ENCODE peak calls at places on chromosome 5, in nine cellular contexts. R is progenitor cell of endocrine pancreas, Q is cardiac muscle cell, V is foreskin fibroblast, I is GM20000, S is ovary, Z is AG09319, A is dorsolateral prefrontal cortex, T is AG09309. L is an unnamed sample.

GRCh38 chr5:35644543-35644942 is 26.9 kb downstream of the SPEF2 start:
- DNase-seq in A (no peak), Q (no peak), V (peak), T (no peak), R (no peak), I (no peak), S (no peak), Z (no peak), L (peak)

GRCh38 chr5:106205916-106206571 is 1464.7 kb downstream of the EFNA5 start:
- DNase-seq in A (no peak), V (no peak), T (no peak), R (no peak), I (no peak), Z (no peak), Q (no peak), S (no peak), L (no peak)

GRCh38 chr5:5767286-5767928 is 344.9 kb downstream of the ICE1 start:
- DNase-seq in A (no peak), S (no peak), R (no peak), Q (no peak), V (no peak), Z (no peak), T (no peak), I (no peak), L (no peak)

GRCh38 chr5:60395712-60396329 is 304.1 kb downstream of the DEPDC1B start:
- DNase-seq in T (no peak), Q (peak), V (no peak), I (no peak), Z (no peak), A (no peak), S (no peak), R (no peak), L (no peak)

GRCh38 chr5:15835514-15835913 is 335.5 kb downstream of the FBXL7 start:
- DNase-seq in I (no peak), T (no peak), Z (no peak), V (peak), Q (no peak), A (no peak), R (no peak), S (no peak), L (peak)

GRCh38 chr5:117943521-117943920 is 1044.8 kb downstream of the DTWD2 start:
- DNase-seq in S (no peak), V (peak), R (no peak), Q (no peak), T (no peak), Z (no peak), A (no peak), I (no peak), L (no peak)

GRCh38 chr5:157290156-157290980 is 24.4 kb downstream of the CYFIP2 start:
- DNase-seq in A (no peak), R (no peak), I (no peak), Z (no peak), Q (peak), V (peak), T (peak), S (no peak), L (peak)

GRCh38 chr5:53019320-53019719 is 30.2 kb downstream of the ITGA2 start:
- DNase-seq in R (no peak), Q (peak), Z (no peak), S (no peak), I (no peak), A (no peak), V (peak), T (no peak), L (peak)

GRCh38 chr5:109823597-109823996 is 133.9 kb downstream of the MAN2A1 start:
- DNase-seq in Q (peak), A (no peak), R (no peak), Z (no peak), S (no peak), V (peak), I (no peak), T (no peak), L (peak)

GRCh38 chr5:146005723-146006122 is 69.3 kb downstream of the SH3RF2 start:
- DNase-seq in V (no peak), S (no peak), Q (no peak), Z (no peak), A (no peak), R (no peak), T (no peak), I (no peak), L (no peak)

GRCh38 chr5:146009020-146009419 is 72.6 kb downstream of the SH3RF2 start:
- DNase-seq in V (no peak), A (no peak), S (no peak), I (no peak), Z (no peak), Q (no peak), R (no peak), T (no peak), L (peak)

GRCh38 chr5:146007973-146008372 is 71.6 kb downstream of the SH3RF2 start:
- DNase-seq in Q (no peak), R (no peak), Z (no peak), T (no peak), I (no peak), V (no peak), A (no peak), S (no peak), L (no peak)

GRCh38 chr5:146006470-146006869 is 70.1 kb downstream of the SH3RF2 start:
- DNase-seq in R (no peak), I (no peak), A (no peak), T (no peak), S (no peak), Z (no peak), V (no peak), Q (no peak), L (no peak)

GRCh38 chr5:146007270-146007669 is 70.9 kb downstream of the SH3RF2 start:
- DNase-seq in T (no peak), I (no peak), Z (no peak), Q (no peak), V (peak), A (no peak), R (no peak), S (no peak), L (peak)
- TF ChIP-seq CTCF in T (no peak), I (no peak), Z (no peak), Q (peak), V (no peak), A (no peak), R (no peak), S (no peak), L (peak)

GRCh38 chr5:177380805-177381126 is 3.5 kb upstream of the SLC34A1 start:
- DNase-seq in T (no peak), Q (no peak), Z (no peak), A (no peak), S (no peak), I (no peak), R (no peak), V (no peak), L (no peak)

GRCh38 chr5:177383181-177383580 is 1.1 kb upstream of the SLC34A1 start:
- DNase-seq in Z (no peak), S (no peak), T (no peak), I (no peak), A (no peak), V (no peak), R (no peak), Q (no peak), L (no peak)

GRCh38 chr5:177384134-177384533 is at the start of gene SLC34A1:
- DNase-seq in Q (no peak), V (no peak), S (no peak), Z (no peak), A (no peak), R (no peak), I (no peak), T (no peak), L (no peak)

GRCh38 chr5:177385720-177386119 is 1.5 kb downstream of the SLC34A1 start:
- DNase-seq in R (no peak), Q (no peak), Z (no peak), V (no peak), I (no peak), T (no peak), S (no peak), A (no peak), L (no peak)

GRCh38 chr5:177382423-177383029 is 1.7 kb upstream of the SLC34A1 start:
- DNase-seq in A (peak), S (peak), V (peak), Z (no peak), T (no peak), I (no peak), Q (peak), R (no peak), L (no peak)
- TF ChIP-seq CTCF in A (no peak), S (no peak), V (peak), Z (peak), T (peak), I (peak), Q (peak), R (peak), L (peak)

GRCh38 chr5:132774406-132774805 is 2.6 kb downstream of the SEPTIN8 start:
- DNase-seq in I (no peak), Z (no peak), V (no peak), T (no peak), R (no peak), S (no peak), A (no peak), Q (no peak), L (no peak)

GRCh38 chr5:132772291-132773070 is 4.6 kb downstream of the SEPTIN8 start:
- DNase-seq in Q (peak), T (no peak), S (no peak), I (no peak), R (no peak), V (no peak), A (no peak), Z (no peak), L (no peak)

GRCh38 chr5:132774896-132775295 is 2.1 kb downstream of the SEPTIN8 start:
- DNase-seq in R (no peak), Q (no peak), S (no peak), A (no peak), V (no peak), T (no peak), I (no peak), Z (no peak), L (no peak)

GRCh38 chr5:132773114-132773513 is 3.9 kb downstream of the SEPTIN8 start:
- DNase-seq in I (no peak), A (no peak), Z (no peak), T (no peak), V (no peak), S (no peak), Q (no peak), R (no peak), L (no peak)

DNA sequence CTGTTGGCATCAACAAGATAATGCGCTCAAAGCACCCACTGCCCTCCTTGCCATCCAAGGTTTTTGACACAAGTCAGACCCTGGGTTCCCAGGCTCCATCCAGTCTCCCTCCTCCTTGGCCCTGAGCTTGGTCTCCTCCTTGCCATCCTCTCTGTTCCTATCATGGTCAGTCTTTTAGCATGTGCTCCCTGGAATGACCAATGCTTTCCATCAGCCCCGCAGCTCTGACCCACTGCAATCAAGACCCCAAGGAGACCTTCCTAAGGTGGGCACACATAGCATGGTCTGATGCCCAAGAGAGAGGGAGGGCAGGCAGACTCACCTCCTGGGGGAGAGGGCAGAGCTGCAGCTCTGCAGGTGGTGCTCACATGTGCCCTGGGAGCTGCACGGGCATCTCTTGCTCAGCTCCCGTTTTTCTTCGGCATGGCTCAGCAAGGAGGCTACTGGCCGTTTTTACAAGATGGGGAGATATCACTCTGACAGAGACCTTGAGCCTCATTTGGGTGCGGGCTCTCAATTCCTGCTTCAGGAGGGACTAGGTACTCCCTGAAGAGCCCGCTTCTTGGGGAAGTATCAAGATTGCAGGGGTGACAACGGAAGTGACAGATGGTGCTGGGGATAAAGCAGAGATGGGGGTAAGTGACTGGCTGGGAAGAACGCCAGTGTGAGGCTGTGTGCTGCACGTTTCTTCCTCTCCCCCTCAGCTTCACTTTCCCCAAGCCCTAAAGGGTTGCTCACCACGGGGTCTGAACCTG is 3.3 kb downstream of the SEPTIN8 start:
- DNase-seq in Z (no peak), S (no peak), I (no peak), V (no peak), A (peak), T (no peak), Q (no peak), R (no peak), L (no peak)
- TF ChIP-seq CTCF in Z (no peak), S (no peak), I (no peak), V (no peak), A (no peak), T (no peak), Q (no peak), R (no peak), L (no peak)

DNA sequence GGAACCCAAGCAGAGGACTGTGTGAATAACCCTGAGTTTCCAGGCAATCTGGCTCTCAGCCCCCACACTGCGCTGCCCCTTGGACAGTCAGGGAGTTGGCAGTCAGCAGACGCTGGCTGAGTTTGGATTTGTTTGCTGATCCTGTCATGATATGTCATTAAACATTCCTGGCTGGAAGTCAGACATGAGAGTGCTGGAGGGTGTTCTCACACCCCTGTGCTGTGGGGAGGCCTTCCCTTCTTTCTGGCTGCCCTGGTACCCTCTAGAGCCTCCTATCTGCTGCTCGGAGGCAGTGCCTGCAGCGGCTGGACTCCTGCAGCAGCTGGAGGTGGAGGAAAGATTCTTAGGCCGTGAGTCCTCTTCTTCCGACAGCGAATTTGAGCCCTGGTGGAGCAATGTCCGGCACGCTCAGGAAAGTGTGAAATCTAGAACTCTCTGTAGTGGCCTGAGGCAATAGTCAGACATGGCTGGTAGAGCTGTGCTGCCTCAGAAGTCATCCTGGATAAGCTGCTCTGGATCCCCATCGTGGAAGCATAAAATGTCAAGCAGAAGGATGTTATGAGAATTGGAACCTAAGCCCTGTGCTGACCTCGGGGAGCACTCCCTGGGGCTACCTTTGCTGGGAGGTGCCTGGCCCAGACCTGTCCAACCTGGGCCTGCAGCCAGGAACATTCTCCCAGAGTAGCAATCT is 72.0 kb downstream of the PDE8B start:
- DNase-seq in T (peak), S (no peak), Q (peak), Z (peak), R (no peak), A (no peak), V (peak), I (no peak), L (peak)
- TF ChIP-seq CTCF in T (peak), S (no peak), Q (peak), Z (peak), R (no peak), A (no peak), V (peak), I (no peak), L (peak)

GRCh38 chr5:68381909-68382308 is 166.4 kb downstream of the PIK3R1 start:
- DNase-seq in Z (no peak), Q (peak), V (no peak), A (no peak), I (no peak), R (no peak), S (no peak), T (no peak), L (no peak)
- TF ChIP-seq CTCF in Z (no peak), Q (no peak), V (no peak), A (no peak), I (no peak), R (no peak), S (no peak), T (no peak), L (no peak)

DNA sequence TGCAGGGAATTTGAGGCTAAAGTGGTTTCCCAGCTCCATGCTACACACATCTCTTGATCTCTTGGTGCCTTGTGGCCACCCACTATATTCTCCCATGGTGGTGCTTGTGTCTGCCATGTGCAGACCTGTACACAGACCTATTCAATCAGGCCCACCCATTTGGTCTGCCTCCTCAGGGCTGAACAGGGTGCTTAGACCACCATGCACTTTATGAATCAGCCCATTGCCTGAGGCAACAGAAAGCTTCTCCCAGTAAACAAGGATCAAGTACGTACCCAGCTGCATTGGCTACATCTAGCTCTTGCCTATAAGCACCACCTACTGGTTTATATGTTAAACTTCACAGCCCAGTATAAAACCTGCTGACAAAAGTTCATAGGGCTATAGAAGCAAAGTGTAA is 664.3 kb upstream of the EDIL3 start:
- DNase-seq in Z (no peak), Q (peak), I (no peak), R (no peak), S (no peak), V (no peak), T (no peak), A (no peak), L (no peak)
- TF ChIP-seq CTCF in Z (no peak), Q (peak), I (no peak), R (peak), S (no peak), V (peak), T (peak), A (no peak), L (peak)

GRCh38 chr5:188488-189481 is 2.5 kb upstream of the LRRC14B start:
- DNase-seq in Z (peak), S (peak), Q (peak), I (peak), T (peak), V (peak), A (peak), R (peak), L (peak)
- TF ChIP-seq CTCF in Z (peak), S (peak), Q (peak), I (peak), T (peak), V (peak), A (peak), R (peak), L (peak)

GRCh38 chr5:37875051-37875787 is 35.4 kb upstream of the GDNF start:
- DNase-seq in I (no peak), A (no peak), V (peak), R (no peak), S (no peak), T (no peak), Q (peak), Z (no peak), L (peak)
- TF ChIP-seq CTCF in I (no peak), A (no peak), V (no peak), R (no peak), S (no peak), T (no peak), Q (no peak), Z (no peak), L (peak)

DNA sequence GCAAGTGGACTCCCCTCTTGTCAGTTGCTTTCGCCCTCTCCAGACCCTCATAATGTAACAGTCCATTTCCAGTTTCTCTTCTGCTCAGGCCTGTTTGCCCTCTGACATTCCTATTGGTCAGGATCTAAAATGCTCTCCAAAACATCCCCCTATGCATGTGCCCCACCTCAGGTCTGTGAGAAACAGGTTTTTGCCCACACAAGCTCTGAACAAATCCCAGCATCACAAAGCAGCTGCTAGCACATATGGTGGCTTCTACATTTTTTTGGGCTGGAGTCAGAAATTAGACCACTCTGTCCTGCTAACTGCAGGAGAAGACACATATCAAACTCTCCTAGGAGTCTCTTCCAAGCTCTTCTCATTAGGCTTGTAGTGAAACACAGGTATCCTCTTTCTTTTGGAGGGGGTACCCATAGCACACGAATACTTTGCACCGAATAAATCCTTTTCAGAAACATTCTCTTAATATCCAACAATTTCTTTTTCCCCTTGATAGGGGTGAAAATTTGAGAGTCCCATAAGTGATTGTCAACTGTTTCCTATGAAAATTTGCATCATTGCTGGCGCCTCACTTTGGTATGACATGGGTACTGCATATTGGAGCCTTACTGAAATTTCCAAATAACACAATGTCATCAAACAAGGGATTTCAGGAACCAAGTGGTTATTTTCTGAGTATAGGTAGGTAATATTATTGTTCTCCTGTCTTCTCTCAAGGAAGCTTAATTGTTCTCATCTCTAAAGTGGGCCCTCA is 19.3 kb upstream of the HSPA9 start:
- DNase-seq in Q (no peak), T (no peak), Z (no peak), I (no peak), S (no peak), R (no peak), V (no peak), A (no peak), L (no peak)
- TF ChIP-seq CTCF in Q (peak), T (peak), Z (peak), I (peak), S (no peak), R (peak), V (peak), A (no peak), L (peak)

DNA sequence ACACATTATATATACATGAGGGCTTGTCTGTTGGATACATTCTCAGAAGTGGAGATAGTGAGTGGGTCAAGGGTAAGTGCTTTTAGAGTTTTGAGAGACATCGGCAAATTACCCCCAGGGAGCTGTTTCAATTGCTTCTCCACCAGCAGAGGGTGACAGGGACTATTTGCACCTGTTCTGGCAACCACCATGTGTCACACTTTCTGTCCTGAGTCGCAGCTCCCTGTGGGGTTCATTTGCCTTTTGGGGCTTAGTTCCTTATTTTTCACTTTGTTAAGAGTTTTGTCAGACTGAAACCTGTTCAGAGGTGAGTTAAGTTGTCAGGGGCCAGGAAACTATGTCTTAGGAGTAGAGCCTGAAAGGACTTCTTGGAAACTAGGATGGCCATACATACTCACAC is 20.1 kb upstream of the SLC36A1 start:
- DNase-seq in Q (no peak), I (peak), V (no peak), T (no peak), A (no peak), Z (no peak), S (no peak), R (no peak), L (no peak)
- TF ChIP-seq CTCF in Q (no peak), I (no peak), V (no peak), T (no peak), A (no peak), Z (no peak), S (no peak), R (no peak), L (no peak)

L was measured in HFFc6.